ENCODE peak calls at places on chromosomes 3 and 15, in four cellular contexts. F is PC-3, X is mammary epithelial cell, K is hepatocyte. O is an unnamed sample. For H4K20me1, the result is how much of the 10 kb centered on the place peaks cover.

GRCh38 chr3:112097378-112097777 is 11.2 kb downstream of the C3orf52 start:
- DNase-seq in F (peak), X (peak), K (peak), O (peak)

GRCh38 chr3:53242155-53242554 is 13.7 kb downstream of the TKT start:
- DNase-seq in F (no peak), X (no peak), K (no peak), O (no peak)

GRCh38 chr3:26004205-26004604 is 214.3 kb downstream of the OXSM start:
- DNase-seq in F (no peak), X (no peak), K (no peak), O (no peak)

GRCh38 chr3:159488657-159489056 is 500.0 kb upstream of the IL12A start:
- DNase-seq in F (no peak), X (no peak), K (no peak), O (no peak)

GRCh38 chr3:44184319-44184953 is 57.2 kb upstream of the TOPAZ1 start:
- DNase-seq in F (no peak), X (no peak), K (no peak), O (no peak)

GRCh38 chr15:91186892-91187644 is 87.0 kb downstream of the SV2B start:
- DNase-seq in F (peak), X (peak), K (peak), O (no peak)

GRCh38 chr15:44101944-44102343 is 93.1 kb downstream of the FRMD5 start:
- DNase-seq in F (peak), X (peak), K (no peak), O (peak)

GRCh38 chr3:101119535-101119934 is 126.3 kb upstream of the ABI3BP start:
- DNase-seq in F (peak), X (peak), K (peak), O (no peak)

GRCh38 chr3:33592999-33593398 is 125.1 kb downstream of the CLASP2 start:
- DNase-seq in F (no peak), X (no peak), K (no peak), O (no peak)

GRCh38 chr3:148642214-148642613 is 55.5 kb upstream of the AGTR1 start:
- DNase-seq in F (no peak), X (no peak), K (no peak), O (no peak)

GRCh38 chr3:5846271-5846670 is 658.8 kb downstream of the EDEM1 start:
- DNase-seq in F (no peak), X (no peak), K (no peak), O (no peak)

GRCh38 chr15:79002631-79003030 is 57.8 kb upstream of the CTSH start:
- DNase-seq in F (no peak), X (no peak), K (no peak), O (no peak)

GRCh38 chr3:16249336-16249735 is 15.4 kb downstream of the DPH3 start:
- DNase-seq in F (peak), X (no peak), K (no peak), O (no peak)

GRCh38 chr3:126531051-126531330 is 7.0 kb downstream of the CHST13 start:
- DNase-seq in F (no peak), X (no peak), K (no peak), O (no peak)

GRCh38 chr3:145849115-145849514 is 311.9 kb downstream of the PLOD2 start:
- DNase-seq in F (no peak), X (no peak), K (no peak), O (no peak)

GRCh38 chr15:74032606-74033561 is 38.4 kb downstream of the PML start:
- DNase-seq in F (no peak), X (no peak), K (no peak), O (no peak)

GRCh38 chr3:186287723-186288122 is 74.3 kb downstream of the DGKG start:
- DNase-seq in F (peak), X (peak), K (no peak), O (no peak)

GRCh38 chr3:58242340-58242739 is 4.7 kb downstream of the ABHD6 start:
- DNase-seq in F (peak), X (peak), K (no peak), O (peak)

GRCh38 chr3:53845103-53845880 is 927 bp downstream of the CHDH start:
- DNase-seq in F (peak), X (peak), K (peak), O (no peak)

GRCh38 chr3:54353547-54354339 is 231.4 kb downstream of the CACNA2D3 start:
- DNase-seq in F (no peak), X (no peak), K (no peak), O (no peak)

GRCh38 chr3:177126015-177126773 is 71.1 kb downstream of the TBL1XR1 start:
- DNase-seq in F (peak), X (peak), K (no peak), O (peak)

GRCh38 chr3:32118215-32118614 is 11.8 kb downstream of the GPD1L start:
- DNase-seq in F (no peak), X (no peak), K (no peak), O (no peak)

GRCh38 chr15:75339531-75340240 is 3.8 kb downstream of the COMMD4 start:
- DNase-seq in F (no peak), X (no peak), K (no peak), O (no peak)

GRCh38 chr15:83248151-83248851 is 36.2 kb downstream of the BNC1 start:
- DNase-seq in F (peak), X (peak), K (peak), O (no peak)

GRCh38 chr3:8532251-8532831 is 30.7 kb downstream of the LMCD1 start:
- DNase-seq in F (peak), X (no peak), K (no peak), O (no peak)

GRCh38 chr3:104990758-104991157 is 376.0 kb upstream of the ALCAM start:
- DNase-seq in F (no peak), X (no peak), K (no peak), O (no peak)

GRCh38 chr3:174295336-174295735 is 563.8 kb upstream of the NAALADL2 start:
- DNase-seq in F (no peak), X (no peak), K (no peak), O (no peak)

GRCh38 chr15:29681946-29682345 is 140.3 kb downstream of the TJP1 start:
- DNase-seq in F (no peak), X (no peak), K (no peak), O (no peak)

DNA sequence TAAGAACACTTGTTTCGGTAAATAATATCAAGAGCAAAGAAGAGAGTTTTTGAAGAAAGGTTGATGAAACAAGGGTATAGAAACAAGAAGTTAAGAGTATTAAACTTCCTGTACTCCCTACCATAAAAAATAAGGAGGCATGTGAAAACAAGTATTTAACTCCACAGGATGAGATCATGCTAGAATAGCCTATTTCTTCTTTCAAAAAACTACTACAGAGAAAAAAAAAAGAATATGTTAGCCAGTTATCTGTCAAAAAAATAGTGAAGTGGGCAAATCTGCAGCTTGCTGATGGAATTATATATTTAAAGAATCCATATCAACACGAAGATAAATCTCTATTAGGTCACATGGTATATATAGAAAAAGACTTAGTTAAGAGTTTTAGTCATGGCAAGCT is 33.4 kb downstream of the SETD2 start:
- DNase-seq in F (no peak), X (peak), K (no peak), O (no peak)
- H4K20me1 ChIP-seq in F (under half), X (under half), K (half or more), O (under half)

DNA sequence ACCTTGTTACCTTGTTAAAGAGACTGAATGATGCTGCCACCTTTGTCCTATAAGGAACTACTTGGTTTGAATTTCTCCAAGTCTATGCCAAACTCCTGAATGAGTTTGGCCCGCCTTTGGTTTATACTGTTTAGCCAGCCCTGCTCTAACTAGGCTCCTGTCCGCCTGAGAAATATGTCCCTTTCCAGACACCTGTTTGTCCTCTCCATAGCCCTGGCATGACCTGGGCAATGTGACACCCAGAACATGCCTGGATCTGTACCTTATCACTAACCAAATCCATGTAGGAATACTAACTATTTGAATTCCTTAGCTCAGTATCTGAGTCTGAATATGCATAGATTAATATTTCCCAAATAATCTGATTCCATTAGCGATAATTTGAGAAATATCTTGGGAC is 24.4 kb upstream of the TMC3 start:
- DNase-seq in F (no peak), X (no peak), K (no peak), O (no peak)
- H3K4me2 ChIP-seq in F (peak), X (no peak), K (peak), O (no peak)

GRCh38 chr3:150411971-150412370 is 3.9 kb downstream of the TSC22D2 start:
- DNase-seq in F (peak), X (no peak), K (no peak), O (no peak)

GRCh38 chr3:150414273-150414672 is 6.2 kb downstream of the TSC22D2 start:
- DNase-seq in F (peak), X (peak), K (peak), O (no peak)

GRCh38 chr3:150412599-150413069 is 4.5 kb downstream of the TSC22D2 start:
- DNase-seq in F (peak), X (peak), K (peak), O (no peak)

GRCh38 chr3:150411106-150411460 is 3.0 kb downstream of the TSC22D2 start:
- DNase-seq in F (no peak), X (no peak), K (no peak), O (no peak)

GRCh38 chr3:150414989-150415388 is 6.9 kb downstream of the TSC22D2 start:
- DNase-seq in F (peak), X (no peak), K (no peak), O (no peak)
- H4K20me1 ChIP-seq in F (half or more), X (under half), K (half or more), O (under half)

GRCh38 chr3:167694121-167694520 is 40.4 kb upstream of the WDR49 start:
- DNase-seq in F (no peak), X (no peak), K (no peak), O (no peak)

GRCh38 chr3:167691366-167691765 is 37.6 kb upstream of the WDR49 start:
- DNase-seq in F (no peak), X (no peak), K (no peak), O (no peak)
- H3K4me2 ChIP-seq in F (no peak), X (no peak), K (no peak), O (no peak)

GRCh38 chr15:62527387-62527786 is 362.3 kb upstream of the C2CD4B start:
- DNase-seq in F (no peak), X (no peak), K (no peak), O (no peak)

GRCh38 chr15:62519900-62520299 is 354.8 kb upstream of the C2CD4B start:
- DNase-seq in F (no peak), X (no peak), K (no peak), O (no peak)

GRCh38 chr15:62521396-62521795 is 356.3 kb upstream of the C2CD4B start:
- DNase-seq in F (no peak), X (no peak), K (no peak), O (no peak)

GRCh38 chr15:62528505-62528904 is 363.4 kb upstream of the C2CD4B start:
- DNase-seq in F (no peak), X (no peak), K (no peak), O (no peak)

DNA sequence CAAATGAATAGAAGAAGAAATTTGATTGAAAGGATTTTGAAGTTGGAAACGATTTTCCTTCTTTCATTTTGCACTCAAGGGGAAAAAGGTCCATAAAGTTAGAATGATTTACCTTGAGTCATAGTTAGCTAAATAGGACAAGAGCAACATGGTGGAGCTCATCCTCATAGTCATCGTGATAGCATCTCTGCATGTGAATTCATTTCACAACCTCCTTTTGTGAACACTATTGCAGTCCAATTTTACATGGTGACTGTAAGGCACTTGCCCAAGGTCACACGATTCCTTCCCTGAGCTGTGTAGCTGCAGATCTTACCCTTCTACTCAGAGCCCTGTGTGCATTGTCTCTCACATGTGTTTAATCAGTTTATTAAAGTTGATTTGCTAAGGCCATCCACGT is 359.8 kb upstream of the C2CD4B start:
- DNase-seq in F (peak), X (peak), K (no peak), O (no peak)
- H4K20me1 ChIP-seq in F (under half), X (under half), K (under half), O (under half)

GRCh38 chr15:60081976-60082375 is 77.9 kb downstream of the FOXB1 start:
- DNase-seq in F (no peak), X (no peak), K (no peak), O (no peak)

GRCh38 chr15:60087561-60087960 is 83.5 kb downstream of the FOXB1 start:
- DNase-seq in F (peak), X (no peak), K (no peak), O (no peak)

GRCh38 chr15:60079210-60079609 is 75.1 kb downstream of the FOXB1 start:
- DNase-seq in F (peak), X (no peak), K (no peak), O (no peak)

GRCh38 chr15:60086676-60087446 is 82.8 kb downstream of the FOXB1 start:
- DNase-seq in F (no peak), X (no peak), K (no peak), O (no peak)

GRCh38 chr15:60083318-60083717 is 79.2 kb downstream of the FOXB1 start:
- DNase-seq in F (peak), X (no peak), K (no peak), O (no peak)
- H3K4me2 ChIP-seq in F (peak), X (no peak), K (no peak), O (no peak)

GRCh38 chr15:80619677-80620076 is 75.4 kb upstream of the ABHD17C start:
- DNase-seq in F (peak), X (peak), K (peak), O (no peak)
- H4K20me1 ChIP-seq in F (under half), X (under half), K (under half), O (under half)

O was measured in keratinocyte.